ENCODE peak calls at places on chromosomes 7 and 10, in ten cellular contexts. B is GM12878, Y is H1, Q is body of pancreas, P is prostate gland, C is heart left ventricle, J is esophagus squamous epithelium, N is spleen, I is Peyer's patch, T is transverse colon. L is an unnamed sample.

GRCh38 chr10:90592903-90593302 is 264.9 kb downstream of the HTR7 start:
- DNase-seq in B (peak), Y (peak), Q (peak), P (no peak), C (no peak), J (no peak), N (peak), I (no peak), T (no peak), L (peak)

GRCh38 chr7:34260282-34260681 is 354.9 kb downstream of the BMPER start:
- DNase-seq in B (no peak), Y (no peak), Q (peak), P (no peak), C (no peak), J (no peak), N (no peak), I (no peak), T (no peak), L (no peak)

GRCh38 chr10:20314431-20314830 is 498.2 kb downstream of the PLXDC2 start:
- DNase-seq in B (no peak), Y (no peak), Q (no peak), P (no peak), C (no peak), J (no peak), N (no peak), I (no peak), T (no peak), L (no peak)

GRCh38 chr10:71835671-71836593 is 15.1 kb downstream of the PSAP start:
- DNase-seq in B (peak), Y (no peak), Q (peak), P (no peak), C (peak), J (peak), N (peak), I (peak), T (peak), L (peak)

GRCh38 chr7:135878284-135878683 is 98.9 kb downstream of the MTPN start:
- DNase-seq in B (no peak), Y (no peak), Q (no peak), P (no peak), C (no peak), J (no peak), N (no peak), I (no peak), T (no peak), L (no peak)

GRCh38 chr7:44757311-44757710 is 8.7 kb downstream of the ZMIZ2 start:
- DNase-seq in B (no peak), Y (no peak), Q (no peak), P (no peak), C (peak), J (no peak), N (peak), I (no peak), T (no peak), L (no peak)

GRCh38 chr10:131519723-131520122 is 208.2 kb upstream of the TCERG1L start:
- DNase-seq in B (no peak), Y (no peak), Q (no peak), P (no peak), C (no peak), J (no peak), N (no peak), I (no peak), T (no peak), L (no peak)

GRCh38 chr7:149473251-149473650 is 12.4 kb upstream of the ZNF777 start:
- DNase-seq in B (no peak), Y (no peak), Q (no peak), P (no peak), C (no peak), J (no peak), N (no peak), I (no peak), T (no peak), L (no peak)

GRCh38 chr10:77002872-77003271 is 634.7 kb downstream of the KCNMA1 start:
- DNase-seq in B (no peak), Y (no peak), Q (no peak), P (no peak), C (no peak), J (no peak), N (no peak), I (no peak), T (no peak), L (no peak)

GRCh38 chr7:141014091-141014490 is 661 bp downstream of the MRPS33 start:
- DNase-seq in B (no peak), Y (no peak), Q (no peak), P (no peak), C (no peak), J (no peak), N (no peak), I (no peak), T (no peak), L (no peak)

GRCh38 chr7:141013345-141013715 is 1.4 kb downstream of the MRPS33 start:
- DNase-seq in B (no peak), Y (no peak), Q (no peak), P (no peak), C (no peak), J (no peak), N (no peak), I (no peak), T (no peak), L (no peak)

GRCh38 chr7:141011443-141011842 is 3.3 kb downstream of the MRPS33 start:
- DNase-seq in B (no peak), Y (no peak), Q (no peak), P (no peak), C (no peak), J (no peak), N (no peak), I (no peak), T (no peak), L (no peak)

GRCh38 chr7:141012044-141012685 is 2.6 kb downstream of the MRPS33 start:
- DNase-seq in B (peak), Y (peak), Q (peak), P (peak), C (no peak), J (no peak), N (peak), I (peak), T (peak), L (peak)

DNA sequence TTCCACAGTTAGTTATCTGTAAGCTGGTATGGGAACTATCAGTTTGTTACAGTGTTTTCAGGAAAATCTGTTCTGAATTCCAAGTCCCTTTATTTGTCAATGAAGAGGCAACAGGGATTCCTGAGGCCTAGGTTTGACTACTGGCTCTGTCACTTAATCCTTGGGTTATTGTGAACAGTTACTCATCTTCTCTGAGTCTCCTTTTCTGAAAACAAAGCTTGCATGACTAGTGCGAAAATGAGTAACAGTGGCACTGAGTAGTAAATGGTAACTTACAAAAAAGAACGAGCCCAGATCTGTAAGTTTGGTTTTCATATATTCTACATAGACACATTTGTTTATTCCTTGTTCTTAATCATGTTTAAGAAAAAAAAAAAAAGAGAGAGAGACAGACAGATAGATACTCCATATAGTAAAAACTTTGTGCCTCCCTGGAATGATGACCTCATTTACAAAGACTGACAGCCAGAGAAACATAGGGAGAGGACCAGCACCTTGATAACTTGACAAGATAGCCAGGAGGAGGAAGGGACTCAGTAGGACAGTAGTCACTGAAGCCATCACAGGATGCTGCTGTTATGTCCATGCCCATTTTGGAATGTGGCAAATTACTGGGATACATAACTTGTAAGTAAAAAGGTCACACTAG is 1.9 kb downstream of the MRPS33 start:
- DNase-seq in B (no peak), Y (no peak), Q (no peak), P (no peak), C (no peak), J (no peak), N (no peak), I (no peak), T (no peak), L (no peak)
- TF ChIP-seq POLR2A in B (no peak), Y (no peak), Q (no peak), P (no peak), C (no peak), J (no peak), N (no peak), I (no peak), T (no peak), L (no peak)

DNA sequence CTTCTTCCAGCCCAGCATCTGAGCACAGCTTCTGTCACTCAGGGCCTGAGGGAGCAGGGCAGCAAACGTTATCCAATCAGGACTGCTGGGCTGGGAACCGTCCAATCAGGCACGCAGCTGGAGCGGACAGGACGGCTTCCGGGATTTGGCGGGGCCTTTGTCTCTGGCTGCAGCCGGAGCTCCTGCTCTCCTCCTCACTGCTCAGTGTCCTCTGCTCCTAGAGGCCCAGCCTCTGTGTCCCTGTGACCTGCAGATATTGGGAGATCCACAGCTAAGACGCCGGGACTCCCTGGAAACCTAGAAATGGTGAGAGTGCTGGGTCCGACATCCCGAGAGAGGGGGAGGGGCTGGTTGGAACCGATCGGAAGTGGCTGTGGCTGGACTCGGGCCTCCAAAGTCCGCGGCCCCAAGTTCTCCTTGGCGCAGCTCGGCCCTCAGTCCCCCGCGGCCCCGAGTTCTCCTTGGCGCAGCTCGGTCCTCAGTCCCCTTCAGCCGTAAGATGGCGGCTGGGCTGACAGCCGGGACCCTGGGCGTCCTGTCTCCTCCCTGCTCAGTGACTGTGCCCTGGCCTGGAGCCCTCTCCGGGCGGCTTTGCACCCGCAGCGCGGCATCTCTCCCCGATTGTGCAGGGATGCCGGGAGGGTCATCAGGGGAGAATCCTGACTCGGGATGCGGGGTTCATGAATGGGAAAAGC is at the start of gene ZNF107:
- DNase-seq in B (peak), Y (peak), Q (peak), P (peak), C (peak), J (peak), N (peak), I (peak), T (peak), L (peak)
- TF ChIP-seq POLR2A in B (peak), Y (peak), Q (peak), P (peak), C (peak), J (peak), N (peak), I (peak), T (peak), L (peak)

DNA sequence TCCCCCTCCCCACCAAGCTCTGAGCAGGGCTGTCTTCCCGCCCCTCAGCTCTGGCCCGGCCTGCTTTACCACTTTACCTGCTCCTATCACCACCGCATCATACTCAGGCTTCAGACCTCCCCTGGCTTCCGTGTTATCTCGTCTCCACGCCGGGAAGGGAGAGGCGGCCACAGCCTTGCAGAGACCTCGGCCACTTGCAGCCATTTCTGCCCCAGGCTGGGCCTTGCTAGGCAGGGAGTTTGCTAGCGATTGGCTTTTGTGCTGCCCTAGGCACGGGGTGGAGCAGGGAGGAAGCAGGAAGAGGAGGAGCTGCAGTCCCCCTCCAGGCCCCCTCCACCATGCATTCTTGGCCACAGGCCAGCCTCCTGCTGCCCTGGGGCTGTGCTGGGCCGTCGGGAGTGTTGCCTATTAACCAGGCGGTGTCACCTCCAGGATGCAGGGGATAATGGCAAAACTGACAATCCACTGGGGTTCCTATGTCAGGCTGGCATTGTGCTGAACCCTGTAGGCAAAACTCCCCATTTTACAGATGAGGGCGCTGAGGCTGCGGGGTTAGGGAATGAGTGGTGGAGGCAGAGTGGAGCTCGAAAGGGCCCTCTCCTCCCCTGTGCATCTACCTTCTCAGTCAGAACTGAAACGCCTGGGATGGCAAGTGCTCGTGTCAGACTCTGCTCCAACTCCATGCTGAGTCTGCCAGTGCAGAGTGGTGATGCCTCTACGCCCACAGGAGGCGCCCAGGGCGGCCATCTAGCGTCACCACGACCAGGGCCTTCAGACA is at the start of gene PYROXD2:
- DNase-seq in B (no peak), Y (peak), Q (peak), P (peak), C (peak), J (no peak), N (peak), I (peak), T (peak), L (peak)
- TF ChIP-seq POLR2A in B (peak), Y (peak), Q (peak), P (peak), C (peak), J (peak), N (no peak), I (peak), T (peak), L (peak)

GRCh38 chr7:1049801-1050200 is 5.5 kb downstream of the GPR146 start:
- DNase-seq in B (no peak), Y (no peak), Q (no peak), P (no peak), C (no peak), J (no peak), N (peak), I (no peak), T (no peak), L (no peak)

GRCh38 chr7:1046722-1047679 is 2.7 kb downstream of the GPR146 start:
- DNase-seq in B (no peak), Y (no peak), Q (peak), P (peak), C (no peak), J (no peak), N (peak), I (no peak), T (peak), L (no peak)

GRCh38 chr7:1050254-1050906 is 6.0 kb downstream of the GPR146 start:
- DNase-seq in B (no peak), Y (no peak), Q (no peak), P (no peak), C (peak), J (no peak), N (peak), I (no peak), T (no peak), L (no peak)

GRCh38 chr7:1050956-1051690 is 6.8 kb downstream of the GPR146 start:
- DNase-seq in B (no peak), Y (no peak), Q (no peak), P (no peak), C (no peak), J (no peak), N (peak), I (no peak), T (no peak), L (no peak)

GRCh38 chr7:1049006-1049741 is 4.8 kb downstream of the GPR146 start:
- DNase-seq in B (no peak), Y (no peak), Q (no peak), P (no peak), C (no peak), J (no peak), N (peak), I (no peak), T (no peak), L (no peak)
- TF ChIP-seq POLR2A in B (no peak), Y (no peak), Q (no peak), P (no peak), C (no peak), J (no peak), N (no peak), I (no peak), T (no peak), L (no peak)

GRCh38 chr10:18140957-18141888 is 999 bp downstream of the CACNB2 start:
- DNase-seq in B (no peak), Y (peak), Q (peak), P (no peak), C (peak), J (no peak), N (no peak), I (no peak), T (peak), L (peak)
- TF ChIP-seq POLR2A in B (no peak), Y (no peak), Q (peak), P (no peak), C (no peak), J (no peak), N (no peak), I (no peak), T (no peak), L (no peak)

DNA sequence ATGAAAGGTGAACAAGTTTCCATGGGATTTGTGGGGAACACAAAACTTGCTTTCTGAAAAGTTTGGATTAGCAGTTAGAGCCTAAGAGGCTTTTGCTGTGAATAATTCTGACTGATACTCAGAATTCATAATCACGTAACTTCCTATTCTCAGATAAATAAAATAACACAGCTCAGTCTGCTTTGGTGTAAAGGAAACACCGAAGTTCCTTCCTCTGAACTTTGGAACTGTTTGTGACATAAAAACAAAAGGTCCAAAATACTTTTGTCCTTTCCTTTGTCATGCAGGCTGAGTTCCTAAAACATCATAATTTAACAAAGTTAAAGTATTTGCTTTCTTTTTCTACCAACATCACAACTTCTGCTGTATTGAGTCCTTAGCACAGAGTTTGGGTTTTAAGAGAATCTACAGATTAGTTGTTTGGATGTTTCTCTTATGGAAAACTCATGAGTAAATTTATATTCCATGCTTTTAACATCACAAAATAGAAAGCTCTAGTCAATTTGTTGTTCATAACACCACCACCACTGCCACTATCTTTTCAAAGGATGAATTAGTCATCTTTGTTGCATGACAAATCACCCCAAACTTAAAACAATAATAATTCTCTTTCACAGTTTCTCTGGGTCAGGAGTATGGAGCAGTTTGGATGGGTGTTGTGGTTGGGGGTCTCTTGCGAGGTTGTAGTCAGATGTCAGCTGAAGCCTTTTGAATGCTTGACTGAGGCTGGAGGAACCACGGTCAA is 123.4 kb downstream of the REEP3 start:
- DNase-seq in B (no peak), Y (no peak), Q (no peak), P (no peak), C (no peak), J (no peak), N (no peak), I (no peak), T (no peak), L (no peak)
- TF ChIP-seq POLR2A in B (no peak), Y (no peak), Q (no peak), P (no peak), C (no peak), J (no peak), N (no peak), I (no peak), T (no peak), L (no peak)

GRCh38 chr10:110211455-110211843 is 4.0 kb downstream of the MXI1 start:
- DNase-seq in B (no peak), Y (no peak), Q (no peak), P (no peak), C (no peak), J (no peak), N (no peak), I (no peak), T (no peak), L (no peak)
- TF ChIP-seq POLR2A in B (no peak), Y (no peak), Q (no peak), P (no peak), C (no peak), J (peak), N (no peak), I (no peak), T (no peak), L (no peak)

GRCh38 chr10:114613237-114613979 is 44.7 kb downstream of the ABLIM1 start:
- DNase-seq in B (no peak), Y (no peak), Q (peak), P (no peak), C (no peak), J (no peak), N (no peak), I (no peak), T (peak), L (no peak)
- TF ChIP-seq POLR2A in B (no peak), Y (no peak), Q (no peak), P (no peak), C (no peak), J (no peak), N (no peak), I (no peak), T (peak), L (no peak)

DNA sequence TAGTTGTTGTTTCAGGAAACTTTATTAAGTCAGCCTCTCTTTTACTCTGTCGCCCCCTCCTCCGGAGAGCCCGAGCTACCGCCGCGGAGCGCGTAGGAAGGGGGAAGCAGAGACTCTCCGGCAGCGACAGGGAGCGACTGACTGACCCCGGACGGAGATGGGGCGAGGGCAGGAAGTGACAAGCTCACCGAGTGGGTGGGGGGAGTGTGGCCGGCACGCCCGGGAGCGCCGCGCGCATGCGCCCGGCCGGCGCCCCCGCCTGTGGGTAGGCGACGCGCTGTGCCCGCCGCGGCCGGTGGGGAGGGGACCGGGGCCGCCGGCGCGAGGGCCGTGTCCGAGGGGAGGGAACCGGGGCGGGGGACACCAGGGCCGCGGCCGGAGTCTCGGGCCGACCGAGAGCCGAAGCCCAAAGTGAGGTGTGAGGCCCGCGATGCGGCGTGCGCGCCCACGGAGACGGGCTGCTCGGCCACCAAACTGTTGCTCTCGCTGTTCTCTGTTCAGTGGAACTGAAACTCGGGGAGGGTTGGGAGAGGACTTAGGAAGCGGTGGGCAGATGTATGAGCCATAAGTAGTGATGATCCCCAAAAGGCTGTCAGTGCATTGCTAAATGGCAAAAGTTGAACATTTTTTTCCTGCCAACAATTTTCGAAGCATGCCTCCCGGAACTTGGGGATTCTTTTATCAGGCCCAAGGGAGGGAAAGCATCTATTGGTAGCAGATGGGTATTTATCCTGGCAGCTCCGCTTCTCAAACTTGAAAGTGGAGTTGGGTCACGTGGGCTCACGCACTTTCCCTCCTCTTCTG is at the start of gene ZNF800:
- DNase-seq in B (no peak), Y (peak), Q (peak), P (peak), C (peak), J (peak), N (peak), I (peak), T (peak), L (peak)
- TF ChIP-seq POLR2A in B (peak), Y (no peak), Q (peak), P (peak), C (peak), J (peak), N (peak), I (peak), T (peak), L (peak)